ENCODE peak calls at places on chromosomes 16 and 17, in five cellular contexts. O is stomach, R is cardiac muscle cell, Q is kidney, M is heart right ventricle. P is an unnamed sample.

GRCh38 chr17:74838275-74838674 is 21.4 kb downstream of the GRIN2C start:
- DNase-seq in O (no peak), R (no peak), Q (no peak), M (no peak), P (no peak)

GRCh38 chr16:55892821-55893220 is 17.6 kb upstream of the CES5A start:
- DNase-seq in O (no peak), R (no peak), Q (no peak), M (no peak), P (no peak)

GRCh38 chr17:79951361-79952264 is 84.1 kb downstream of the TBC1D16 start:
- DNase-seq in O (peak; percentile 83), R (peak; percentile 94), Q (peak; percentile 89), M (peak; percentile 55), P (peak; percentile 72)

GRCh38 chr17:41811549-41812175 is at the start of gene P3H4:
- DNase-seq in O (peak; percentile 85), R (peak; percentile 83), Q (peak; percentile 93), M (peak; percentile 83), P (no peak)

GRCh38 chr17:79814624-79814965 is 17.7 kb upstream of the CBX8 start:
- DNase-seq in O (no peak), R (no peak), Q (no peak), M (no peak), P (no peak)

GRCh38 chr17:63477471-63478440 is 895 bp downstream of the ACE start:
- DNase-seq in O (no peak), R (peak; percentile 18), Q (no peak), M (no peak), P (no peak)

GRCh38 chr17:30372755-30373154 is 6.0 kb upstream of the CPD start:
- DNase-seq in O (no peak), R (no peak), Q (no peak), M (no peak), P (no peak)

GRCh38 chr17:66542967-66543525 is 240.6 kb downstream of the PRKCA start:
- DNase-seq in O (no peak), R (peak; percentile 72), Q (no peak), M (no peak), P (no peak)

GRCh38 chr16:85553436-85554113 is 59.5 kb upstream of the GSE1 start:
- DNase-seq in O (peak; percentile 79), R (peak; percentile 78), Q (peak; percentile 90), M (peak; percentile 83), P (no peak)

GRCh38 chr16:53865492-53865863 is 161.5 kb downstream of the FTO start:
- DNase-seq in O (no peak), R (peak; percentile 66), Q (no peak), M (no peak), P (no peak)

GRCh38 chr16:11409398-11409797 is 64.1 kb downstream of the RMI2 start:
- DNase-seq in O (no peak), R (peak; percentile 17), Q (no peak), M (no peak), P (no peak)

GRCh38 chr17:4186244-4186920 is 43.4 kb downstream of the CYB5D2 start:
- DNase-seq in O (no peak), R (peak; percentile 87), Q (peak; percentile 83), M (no peak), P (no peak)

GRCh38 chr16:19389246-19389645 is 28.4 kb upstream of the TMC5 start:
- DNase-seq in O (peak; percentile 83), R (peak; percentile 43), Q (no peak), M (peak; percentile 14), P (peak; percentile 15)

GRCh38 chr17:75487351-75488070 is 27.8 kb downstream of the CASKIN2 start:
- DNase-seq in O (no peak), R (peak; percentile 52), Q (no peak), M (peak; percentile 36), P (no peak)

GRCh38 chr16:6335072-6335471 is 997.6 kb upstream of the RBFOX1 start:
- DNase-seq in O (no peak), R (no peak), Q (no peak), M (no peak), P (no peak)

GRCh38 chr17:45160505-45161287 is 979 bp upstream of the HEXIM2 start:
- DNase-seq in O (peak; percentile 58), R (peak; percentile 79), Q (peak; percentile 94), M (peak; percentile 75), P (peak; percentile 57)

GRCh38 chr16:67406628-67407027 is 9.6 kb downstream of the ZDHHC1 start:
- DNase-seq in O (no peak), R (peak; percentile 60), Q (no peak), M (no peak), P (no peak)

GRCh38 chr17:42684929-42685556 is 2.7 kb downstream of the CNTNAP1 start:
- DNase-seq in O (no peak), R (no peak), Q (peak; percentile 71), M (no peak), P (no peak)

GRCh38 chr17:8608001-8608400 is 22.5 kb downstream of the MYH10 start:
- DNase-seq in O (no peak), R (no peak), Q (no peak), M (no peak), P (no peak)

GRCh38 chr17:81959362-81960129 is 1.4 kb downstream of the NOTUM start:
- DNase-seq in O (peak; percentile 84), R (peak; percentile 57), Q (peak; percentile 86), M (peak; percentile 81), P (no peak)

GRCh38 chr16:77043076-77043475 is 147.9 kb upstream of the MON1B start:
- DNase-seq in O (no peak), R (peak; percentile 49), Q (no peak), M (no peak), P (no peak)

GRCh38 chr17:82726427-82726826 is 9.0 kb upstream of the FN3K start:
- DNase-seq in O (no peak), R (no peak), Q (no peak), M (no peak), P (no peak)

GRCh38 chr17:50218771-50219315 is 17.4 kb upstream of the COL1A1 start:
- DNase-seq in O (no peak), R (peak; percentile 92), Q (no peak), M (no peak), P (no peak)

GRCh38 chr16:87383522-87384161 is at the start of gene FBXO31:
- DNase-seq in O (peak; percentile 89), R (peak; percentile 92), Q (peak; percentile 96), M (peak; percentile 90), P (peak; percentile 89)

GRCh38 chr17:43758086-43758485 is 505 bp downstream of the SOST start:
- DNase-seq in O (no peak), R (no peak), Q (no peak), M (no peak), P (no peak)

GRCh38 chr17:43758497-43759174 is at the start of gene SOST:
- DNase-seq in O (no peak), R (peak; percentile 27), Q (peak; percentile 72), M (no peak), P (no peak)

GRCh38 chr17:43760254-43760852 is 1.8 kb upstream of the SOST start:
- DNase-seq in O (peak; percentile 96), R (peak; percentile 96), Q (peak; percentile 95), M (peak; percentile 92), P (peak; percentile 86)

GRCh38 chr17:43757171-43757660 is 1.4 kb downstream of the SOST start:
- DNase-seq in O (no peak), R (no peak), Q (peak; percentile 34), M (no peak), P (no peak)

DNA sequence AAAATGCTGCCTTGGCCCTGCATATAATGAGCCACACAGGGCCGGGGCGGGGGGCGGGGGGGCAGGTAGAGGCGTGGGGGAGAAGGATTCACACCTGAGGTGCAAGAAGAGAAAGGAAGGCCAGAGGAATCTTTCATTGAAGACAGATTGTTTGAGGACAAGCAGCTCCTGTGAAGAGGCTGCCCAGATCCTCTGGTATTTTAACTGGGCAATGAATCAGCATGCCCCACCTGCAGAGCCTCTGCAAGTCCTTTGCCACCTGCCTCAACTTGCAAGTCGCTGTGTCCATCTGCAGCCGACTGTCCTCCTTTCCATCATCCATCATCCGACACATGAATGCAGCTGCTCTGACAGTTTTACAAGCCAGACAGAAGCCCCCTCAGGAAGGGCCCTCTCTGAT is 1.2 kb upstream of the SOST start:
- DNase-seq in O (no peak), R (no peak), Q (no peak), M (no peak), P (no peak)
- H3K27ac ChIP-seq in O (no peak overlapping the region), R (no peak overlapping the region), Q (no peak overlapping the region), M (no peak overlapping the region), P (no peak overlapping the region)

DNA sequence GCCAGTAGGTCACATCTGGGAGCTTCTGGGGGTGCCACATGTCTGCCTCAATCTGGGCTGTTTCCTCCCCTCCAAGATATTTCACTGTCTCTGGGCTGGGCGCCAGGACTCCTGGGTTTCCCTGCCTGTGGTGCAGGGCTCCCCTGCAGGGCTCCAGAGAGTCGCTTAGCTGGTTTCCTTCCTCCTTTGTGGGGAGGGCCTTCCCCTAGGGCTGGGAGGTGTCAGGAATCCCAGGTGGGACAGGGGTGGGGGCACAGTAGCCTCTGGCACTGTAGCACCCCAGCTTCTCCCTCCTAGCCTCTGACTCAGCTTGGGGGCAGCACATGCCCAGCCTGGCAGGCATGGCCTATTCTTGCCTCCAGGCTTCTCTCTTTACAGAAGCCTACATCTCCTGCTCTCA is 2.6 kb downstream of the RARA start:
- DNase-seq in O (peak; percentile 61), R (no peak), Q (peak; percentile 88), M (peak; percentile 71), P (no peak)
- H3K27ac ChIP-seq in O (peak overlapping the region; percentile 96), R (peak overlapping the region; percentile 79), Q (peak overlapping the region; percentile 72), M (peak overlapping the region; percentile 1), P (no peak overlapping the region)

GRCh38 chr17:7561589-7562207 is at the start of gene SENP3:
- DNase-seq in O (peak; percentile 92), R (peak; percentile 94), Q (peak; percentile 97), M (peak; percentile 93), P (peak; percentile 61)

GRCh38 chr17:7561028-7561575 is 617 bp upstream of the SENP3 start:
- DNase-seq in O (peak; percentile 96), R (peak; percentile 89), Q (peak; percentile 97), M (peak; percentile 91), P (peak; percentile 80)

GRCh38 chr17:7560172-7561027 is 1.3 kb upstream of the SENP3 start:
- DNase-seq in O (peak; percentile 81), R (peak; percentile 68), Q (peak; percentile 83), M (peak; percentile 58), P (no peak)

GRCh38 chr17:7562208-7562605 is 488 bp downstream of the SENP3 start:
- DNase-seq in O (no peak), R (no peak), Q (no peak), M (no peak), P (no peak)

DNA sequence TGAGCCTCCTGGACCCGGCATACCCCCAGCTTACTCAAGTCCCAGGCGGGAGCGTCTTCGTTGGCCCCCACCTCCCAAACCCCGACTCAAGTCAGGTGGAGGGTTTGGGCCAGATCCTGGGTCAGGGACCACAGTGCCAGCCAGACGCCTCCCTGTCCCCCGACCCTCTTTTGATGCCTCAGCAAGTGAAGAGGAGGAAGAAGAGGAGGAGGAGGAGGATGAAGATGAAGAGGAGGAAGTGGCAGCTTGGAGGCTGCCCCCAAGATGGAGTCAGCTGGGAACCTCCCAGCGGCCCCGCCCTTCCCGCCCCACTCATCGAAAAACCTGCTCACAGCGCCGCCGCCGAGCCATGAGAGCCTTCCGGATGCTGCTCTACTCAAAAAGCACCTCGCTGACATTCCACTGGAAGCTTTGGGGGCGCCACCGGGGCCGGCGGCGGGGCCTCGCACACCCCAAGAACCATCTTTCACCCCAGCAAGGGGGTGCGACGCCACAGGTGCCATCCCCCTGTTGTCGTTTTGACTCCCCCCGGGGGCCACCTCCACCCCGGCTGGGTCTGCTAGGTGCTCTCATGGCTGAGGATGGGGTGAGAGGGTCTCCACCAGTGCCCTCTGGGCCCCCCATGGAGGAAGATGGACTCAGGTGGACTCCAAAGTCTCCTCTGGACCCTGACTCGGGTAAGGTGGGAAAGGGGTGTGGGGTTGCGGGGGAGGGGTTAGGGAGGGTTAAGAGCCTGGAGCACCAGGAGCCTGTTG is 1.6 kb downstream of the SENP3 start:
- DNase-seq in O (no peak), R (no peak), Q (no peak), M (no peak), P (no peak)
- H3K27ac ChIP-seq in O (peak overlapping the region; percentile 99), R (no peak overlapping the region), Q (no peak overlapping the region), M (no peak overlapping the region), P (no peak overlapping the region)

GRCh38 chr16:4987580-4988374 is 29.6 kb downstream of the SEC14L5 start:
- DNase-seq in O (no peak), R (no peak), Q (peak; percentile 66), M (no peak), P (no peak)
- H3K27ac ChIP-seq in O (no peak overlapping the region), R (no peak overlapping the region), Q (no peak overlapping the region), M (no peak overlapping the region), P (peak overlapping the region; percentile 58)